ENCODE peak calls at places on chromosomes 12 and 14, in nine cellular contexts. C is GM12878, K is MM.1S, A is left ventricle myocardium inferior, M is testis, Q is trophoblast cell, Y is heart left ventricle, G is uterus, S is neural progenitor cell. X is an unnamed sample.

GRCh38 chr12:105982022-105982421 is 156.7 kb downstream of the NUAK1 start:
- DNase-seq in C (no peak), K (no peak), A (peak), M (peak), Q (no peak), Y (peak), G (no peak), S (no peak), X (no peak)

GRCh38 chr12:89861086-89861485 is 152.4 kb upstream of the ATP2B1 start:
- DNase-seq in C (no peak), K (no peak), A (no peak), M (no peak), Q (no peak), Y (no peak), G (no peak), S (no peak), X (no peak)

GRCh38 chr12:46358791-46359666 is 13.5 kb downstream of the SLC38A2 start:
- DNase-seq in C (no peak), K (no peak), A (no peak), M (no peak), Q (no peak), Y (no peak), G (no peak), S (no peak), X (no peak)

GRCh38 chr12:110694330-110694891 is 5.5 kb upstream of the HVCN1 start:
- DNase-seq in C (no peak), K (no peak), A (peak), M (no peak), Q (peak), Y (peak), G (no peak), S (no peak), X (no peak)

GRCh38 chr12:122235741-122236140 is 9.9 kb upstream of the DIABLO start:
- DNase-seq in C (no peak), K (no peak), A (no peak), M (no peak), Q (no peak), Y (no peak), G (no peak), S (no peak), X (no peak)

GRCh38 chr12:84698576-84699333 is 213.8 kb downstream of the SLC6A15 start:
- DNase-seq in C (no peak), K (no peak), A (no peak), M (no peak), Q (no peak), Y (no peak), G (no peak), S (no peak), X (no peak)

GRCh38 chr14:102779574-102780315 is 2.5 kb downstream of the TRAF3 start:
- DNase-seq in C (no peak), K (no peak), A (no peak), M (no peak), Q (no peak), Y (no peak), G (no peak), S (no peak), X (no peak)

GRCh38 chr12:85441740-85442139 is 161.7 kb downstream of the ALX1 start:
- DNase-seq in C (no peak), K (no peak), A (no peak), M (no peak), Q (no peak), Y (no peak), G (no peak), S (peak), X (peak)

GRCh38 chr12:103771466-103771865 is 69.6 kb downstream of the NT5DC3 start:
- DNase-seq in C (no peak), K (no peak), A (no peak), M (peak), Q (peak), Y (no peak), G (peak), S (peak), X (peak)

GRCh38 chr12:131103614-131104463 is 150.1 kb downstream of the ADGRD1 start:
- DNase-seq in C (no peak), K (no peak), A (no peak), M (no peak), Q (no peak), Y (no peak), G (peak), S (peak), X (no peak)

GRCh38 chr12:97556201-97556824 is 93.7 kb downstream of the RMST start:
- DNase-seq in C (no peak), K (no peak), A (peak), M (no peak), Q (peak), Y (peak), G (no peak), S (peak), X (no peak)

GRCh38 chr12:110370732-110371141 is 32.8 kb downstream of the ANAPC7 start:
- DNase-seq in C (no peak), K (no peak), A (no peak), M (no peak), Q (no peak), Y (no peak), G (no peak), S (no peak), X (no peak)

GRCh38 chr12:61894168-61894567 is 366.0 kb upstream of the USP15 start:
- DNase-seq in C (no peak), K (no peak), A (no peak), M (no peak), Q (no peak), Y (no peak), G (no peak), S (no peak), X (no peak)

GRCh38 chr12:40106655-40107054 is 774 bp upstream of the SLC2A13 start:
- DNase-seq in C (no peak), K (no peak), A (no peak), M (no peak), Q (no peak), Y (no peak), G (no peak), S (no peak), X (no peak)

GRCh38 chr12:116236148-116236731 is 41.3 kb downstream of the MED13L start:
- DNase-seq in C (peak), K (peak), A (peak), M (peak), Q (no peak), Y (peak), G (no peak), S (peak), X (peak)

GRCh38 chr12:92863255-92863654 is 65.8 kb downstream of the EEA1 start:
- DNase-seq in C (no peak), K (no peak), A (no peak), M (no peak), Q (no peak), Y (no peak), G (no peak), S (no peak), X (no peak)

GRCh38 chr12:92624236-92624635 is 78.6 kb upstream of the PLEKHG7 start:
- DNase-seq in C (no peak), K (no peak), A (no peak), M (no peak), Q (peak), Y (no peak), G (no peak), S (no peak), X (peak)

GRCh38 chr14:68780358-68781160 is 12.3 kb downstream of the ZFP36L1 start:
- DNase-seq in C (no peak), K (no peak), A (peak), M (peak), Q (no peak), Y (peak), G (peak), S (peak), X (peak)

GRCh38 chr12:10664499-10664898 is 9.4 kb downstream of the STYK1 start:
- DNase-seq in C (no peak), K (no peak), A (no peak), M (no peak), Q (no peak), Y (no peak), G (no peak), S (no peak), X (no peak)

GRCh38 chr12:10663869-10664268 is 10.0 kb downstream of the STYK1 start:
- DNase-seq in C (no peak), K (no peak), A (no peak), M (no peak), Q (peak), Y (no peak), G (no peak), S (no peak), X (no peak)

DNA sequence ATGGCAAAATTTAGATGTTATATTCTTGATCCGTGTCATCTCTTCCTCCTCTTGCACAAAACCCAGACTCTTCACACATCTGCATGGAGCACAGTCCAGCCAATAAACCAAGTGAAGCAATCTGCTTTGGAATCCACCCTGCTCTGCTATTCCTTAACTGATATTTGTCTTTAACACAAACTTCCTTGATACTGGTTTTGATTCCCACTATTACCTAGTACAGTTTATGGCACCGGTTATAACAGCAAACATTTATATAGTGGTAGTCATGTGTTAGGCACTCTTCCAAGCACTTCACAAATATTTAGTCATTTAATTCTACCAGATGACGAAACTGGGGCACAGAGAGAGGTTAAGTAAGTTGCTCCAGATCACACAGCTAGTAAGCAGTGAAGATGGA is 12.5 kb downstream of the STYK1 start:
- DNase-seq in C (no peak), K (no peak), A (no peak), M (no peak), Q (no peak), Y (no peak), G (no peak), S (no peak), X (no peak)
- H3K27ac ChIP-seq in C (no peak), K (no peak), A (no peak), M (no peak), Q (no peak), Y (no peak), G (no peak), S (no peak), X (no peak)

GRCh38 chr14:100143523-100143922 is 15.9 kb downstream of the DEGS2 start:
- DNase-seq in C (no peak), K (no peak), A (no peak), M (no peak), Q (no peak), Y (no peak), G (no peak), S (no peak), X (no peak)
- H3K27ac ChIP-seq in C (no peak), K (no peak), A (no peak), M (no peak), Q (no peak), Y (peak), G (peak), S (no peak), X (no peak)

GRCh38 chr12:52800259-52800917 is 4.5 kb upstream of the KRT3 start:
- DNase-seq in C (no peak), K (no peak), A (no peak), M (no peak), Q (no peak), Y (no peak), G (no peak), S (no peak), X (no peak)

GRCh38 chr12:52797529-52797894 is 1.6 kb upstream of the KRT3 start:
- DNase-seq in C (no peak), K (no peak), A (no peak), M (no peak), Q (no peak), Y (no peak), G (no peak), S (no peak), X (no peak)

GRCh38 chr12:52798003-52798670 is 2.2 kb upstream of the KRT3 start:
- DNase-seq in C (no peak), K (no peak), A (no peak), M (no peak), Q (no peak), Y (no peak), G (no peak), S (no peak), X (no peak)

GRCh38 chr12:52799498-52800211 is 3.7 kb upstream of the KRT3 start:
- DNase-seq in C (no peak), K (no peak), A (no peak), M (no peak), Q (no peak), Y (no peak), G (no peak), S (no peak), X (no peak)

DNA sequence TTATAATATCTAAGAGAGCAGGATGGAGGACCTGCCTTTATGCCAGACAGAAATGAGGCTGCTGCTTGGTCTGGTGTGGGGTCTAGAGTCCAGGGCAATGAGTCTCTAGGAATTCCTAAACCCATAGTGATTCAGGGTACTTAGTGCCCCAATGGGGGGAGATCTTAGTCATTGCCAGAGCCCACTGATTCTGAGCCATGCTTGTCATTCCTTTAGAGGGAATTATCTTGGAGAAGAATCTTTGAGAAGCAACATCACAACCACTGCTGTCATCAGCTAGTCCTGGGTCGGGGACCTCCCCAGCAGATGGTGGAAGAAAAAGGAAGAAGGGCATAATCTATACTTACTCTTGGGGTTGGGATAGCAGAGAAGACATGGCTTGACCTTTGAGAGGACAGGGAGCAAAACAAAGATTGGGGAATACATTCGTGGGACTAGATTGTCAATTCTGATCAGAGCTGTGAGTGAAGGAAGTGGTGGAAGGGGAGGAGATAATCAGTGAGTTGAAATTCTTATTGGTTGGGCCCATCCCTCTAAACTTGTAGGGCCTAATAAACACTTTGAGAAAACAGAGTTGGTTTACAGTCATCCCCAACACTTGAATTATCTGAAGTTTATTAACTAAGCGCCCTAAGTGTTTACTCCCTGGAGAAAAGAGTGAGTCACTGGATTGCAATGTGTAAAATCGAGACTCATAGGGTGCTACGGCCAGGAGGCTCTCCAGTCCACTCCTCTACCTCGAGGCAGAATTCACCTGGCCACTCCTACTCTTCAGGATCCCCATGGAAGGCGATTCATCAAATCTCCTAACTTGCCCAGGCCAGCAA is 3.0 kb upstream of the KRT3 start:
- DNase-seq in C (no peak), K (no peak), A (no peak), M (no peak), Q (peak), Y (no peak), G (no peak), S (no peak), X (peak)
- H3K27ac ChIP-seq in C (no peak), K (no peak), A (no peak), M (no peak), Q (no peak), Y (no peak), G (no peak), S (no peak), X (peak)

GRCh38 chr14:72545411-72546311 is 348.2 kb downstream of the DPF3 start:
- DNase-seq in C (no peak), K (no peak), A (no peak), M (no peak), Q (no peak), Y (no peak), G (no peak), S (no peak), X (no peak)
- H3K27ac ChIP-seq in C (no peak), K (no peak), A (no peak), M (no peak), Q (no peak), Y (no peak), G (no peak), S (no peak), X (no peak)

GRCh38 chr14:97107760-97108159 is 310.6 kb downstream of the VRK1 start:
- DNase-seq in C (no peak), K (no peak), A (no peak), M (no peak), Q (peak), Y (no peak), G (no peak), S (no peak), X (no peak)
- H3K27ac ChIP-seq in C (no peak), K (no peak), A (no peak), M (no peak), Q (no peak), Y (no peak), G (no peak), S (no peak), X (no peak)